ENCODE peak calls at places on chromosomes 16 and 17, in four cellular contexts. E, A, R and G are unnamed samples.

GRCh38 chr16:20638711-20639335 is 58.7 kb downstream of the ACSM1 start:
- DNase-seq in A (no peak), E (no peak), R (no peak), G (no peak)

GRCh38 chr16:86545927-86546637 is 9.0 kb downstream of the MTHFSD start:
- DNase-seq in E (no peak), R (no peak), A (no peak), G (no peak)

GRCh38 chr16:67116388-67117311 is 6.9 kb downstream of the PHAF1 start:
- DNase-seq in R (no peak), A (no peak), E (no peak), G (no peak)

GRCh38 chr17:56887552-56888467 is 26.0 kb downstream of the TRIM25 start:
- DNase-seq in R (no peak), E (no peak), A (no peak), G (no peak)

GRCh38 chr17:38322156-38322779 is 21.5 kb downstream of the GPR179 start:
- DNase-seq in R (peak), E (no peak), A (peak), G (no peak)

GRCh38 chr17:49443862-49444261 is 29.2 kb upstream of the PHB1 start:
- DNase-seq in E (peak), A (no peak), R (peak), G (no peak)

GRCh38 chr16:9316008-9316407 is 224.6 kb downstream of the HAPSTR1 start:
- DNase-seq in R (no peak), A (no peak), E (no peak), G (no peak)

GRCh38 chr16:84555418-84556196 is 51.1 kb upstream of the MEAK7 start:
- DNase-seq in A (no peak), R (no peak), E (no peak), G (no peak)

GRCh38 chr16:1691276-1691675 is 13.2 kb downstream of the JPT2 start:
- DNase-seq in E (no peak), A (no peak), R (no peak), G (no peak)

GRCh38 chr17:78710607-78711006 is 71.5 kb downstream of the CYTH1 start:
- DNase-seq in R (no peak), A (no peak), E (no peak), G (no peak)

GRCh38 chr16:17397499-17397891 is 73.3 kb downstream of the XYLT1 start:
- DNase-seq in E (no peak), A (no peak), R (no peak), G (peak)

GRCh38 chr17:45132569-45133463 is 501 bp upstream of the PLCD3 start:
- DNase-seq in R (peak), E (peak), A (peak), G (peak)

GRCh38 chr17:10349403-10349802 is 23.4 kb downstream of the MYH13 start:
- DNase-seq in R (no peak), A (no peak), E (no peak), G (no peak)

GRCh38 chr17:17853811-17854527 is 17.2 kb upstream of the SREBF1 start:
- DNase-seq in E (no peak), A (no peak), R (no peak), G (no peak)

GRCh38 chr17:81960130-81960958 is 643 bp downstream of the NOTUM start:
- DNase-seq in A (no peak), R (no peak), E (no peak), G (peak)

GRCh38 chr17:69485126-69485724 is 70.7 kb downstream of the MAP2K6 start:
- DNase-seq in R (no peak), A (no peak), E (no peak), G (no peak)

GRCh38 chr17:41976142-41976768 is 9.7 kb downstream of the CNP start:
- DNase-seq in E (no peak), R (no peak), A (no peak), G (peak)

GRCh38 chr17:82492647-82493516 is 26.6 kb upstream of the FOXK2 start:
- DNase-seq in A (no peak), E (no peak), R (no peak), G (no peak)

GRCh38 chr17:67025216-67025792 is 19.1 kb upstream of the CACNG1 start:
- DNase-seq in E (no peak), R (no peak), A (no peak), G (no peak)

GRCh38 chr17:19271751-19272357 is 34.7 kb downstream of the EPN2 start:
- DNase-seq in E (no peak), R (no peak), A (no peak), G (no peak)

GRCh38 chr17:31724026-31724425 is 135.0 kb downstream of the COPRS start:
- DNase-seq in A (no peak), E (no peak), R (no peak), G (no peak)

GRCh38 chr17:79645022-79645776 is 34.3 kb upstream of the RBFOX3 start:
- DNase-seq in E (no peak), A (no peak), R (peak), G (no peak)

GRCh38 chr16:80014241-80014939 is 413.9 kb upstream of the MAF start:
- DNase-seq in E (no peak), R (no peak), A (no peak), G (no peak)

GRCh38 chr17:58060596-58061191 is 22.5 kb upstream of the DYNLL2 start:
- DNase-seq in E (no peak), R (peak), A (no peak), G (peak)

GRCh38 chr16:31474173-31474714 is 2.3 kb downstream of the TGFB1I1 start:
- DNase-seq in A (no peak), R (no peak), E (no peak), G (no peak)

GRCh38 chr16:12501727-12502457 is 301.8 kb downstream of the CPPED1 start:
- DNase-seq in R (no peak), A (no peak), E (no peak), G (no peak)

GRCh38 chr16:81511371-81511770 is 66.8 kb downstream of the CMIP start:
- DNase-seq in E (peak), R (no peak), A (no peak), G (no peak)

GRCh38 chr16:52581530-52581929 is 34.6 kb upstream of the TOX3 start:
- DNase-seq in E (no peak), A (no peak), R (no peak), G (no peak)

GRCh38 chr16:30853758-30854157 is 40.1 kb downstream of the BCL7C start:
- DNase-seq in A (no peak), R (no peak), E (no peak), G (no peak)

GRCh38 chr17:8384801-8385335 is 1.9 kb upstream of the RPL26 start:
- DNase-seq in E (peak), A (no peak), R (no peak), G (no peak)

GRCh38 chr16:70304892-70305448 is 6.0 kb downstream of the DDX19B start:
- DNase-seq in E (no peak), A (no peak), R (no peak), G (no peak)

GRCh38 chr16:27515874-27516353 is 33.8 kb downstream of the GTF3C1 start:
- DNase-seq in R (peak), E (no peak), A (peak), G (no peak)

GRCh38 chr17:79792984-79793923 is 3.6 kb downstream of the CBX8 start:
- DNase-seq in E (peak), A (no peak), R (no peak), G (no peak)

GRCh38 chr17:82754297-82755208 is 2.7 kb downstream of the TBCD start:
- DNase-seq in A (no peak), E (no peak), R (no peak), G (no peak)

GRCh38 chr16:87764600-87765472 is 950 bp downstream of the KLHDC4 start:
- DNase-seq in E (no peak), R (no peak), A (peak), G (no peak)

GRCh38 chr17:77704048-77704815 is 254.3 kb upstream of the TNRC6C start:
- DNase-seq in R (no peak), A (no peak), E (no peak), G (no peak)

GRCh38 chr16:57593990-57594389 is 34.4 kb upstream of the ADGRG1 start:
- DNase-seq in R (no peak), E (no peak), A (no peak), G (no peak)

GRCh38 chr16:4936991-4937781 is at the start of gene PPL:
- DNase-seq in E (no peak), R (peak), A (no peak), G (peak)